ENCODE peak calls at places on chromosomes 3 and 15, in eight cellular contexts. T, R, W, D, A, U, Z and L are unnamed samples.

GRCh38 chr15:75452364-75452967 is 976 bp upstream of the SIN3A start:
- DNase-seq in U (peak), R (peak), T (peak), W (peak), A (peak), D (peak), Z (peak), L (peak)

GRCh38 chr15:74958320-74958907 is 1.8 kb upstream of the RPP25 start:
- DNase-seq in A (peak), R (no peak), Z (no peak), U (peak), D (peak), W (no peak), T (no peak), L (no peak)

GRCh38 chr3:147977001-147977400 is 567.8 kb downstream of the ZIC1 start:
- DNase-seq in Z (no peak), T (no peak), W (no peak), U (no peak), D (no peak), R (no peak), A (no peak), L (no peak)

GRCh38 chr15:31438601-31439265 is 112.1 kb downstream of the KLF13 start:
- DNase-seq in W (peak), U (no peak), D (no peak), T (no peak), R (no peak), A (no peak), Z (no peak), L (no peak)

GRCh38 chr3:101567528-101568317 is 6.1 kb downstream of the TRMT10C start:
- DNase-seq in D (no peak), A (no peak), T (no peak), W (no peak), Z (no peak), U (no peak), R (no peak), L (no peak)

GRCh38 chr15:47439146-47439869 is 278.0 kb upstream of the SEMA6D start:
- DNase-seq in U (no peak), Z (no peak), D (no peak), T (no peak), R (no peak), W (no peak), A (no peak), L (no peak)

GRCh38 chr15:25849431-25849921 is 13.7 kb downstream of the ATP10A start:
- DNase-seq in R (no peak), A (no peak), D (peak), U (no peak), Z (no peak), T (no peak), W (no peak), L (no peak)

GRCh38 chr3:116339441-116340028 is 105.8 kb downstream of the LSAMP start:
- DNase-seq in W (no peak), Z (no peak), R (no peak), A (peak), T (no peak), D (no peak), U (peak), L (no peak)

GRCh38 chr3:129702934-129703712 is 96.6 kb upstream of the PLXND1 start:
- DNase-seq in W (no peak), U (no peak), D (no peak), A (no peak), T (no peak), Z (no peak), R (no peak), L (no peak)

GRCh38 chr3:33076952-33077351 is 20.0 kb downstream of the GLB1 start:
- DNase-seq in Z (no peak), D (no peak), A (no peak), R (no peak), W (no peak), T (no peak), U (no peak), L (no peak)

GRCh38 chr3:33083958-33084357 is 13.0 kb downstream of the GLB1 start:
- DNase-seq in R (no peak), A (no peak), Z (no peak), U (no peak), T (peak), W (no peak), D (no peak), L (no peak)

GRCh38 chr3:33075996-33076395 is 20.9 kb downstream of the GLB1 start:
- DNase-seq in D (no peak), R (no peak), Z (no peak), T (no peak), A (no peak), U (no peak), W (no peak), L (no peak)

GRCh38 chr3:33077976-33078375 is 19.0 kb downstream of the GLB1 start:
- DNase-seq in D (no peak), W (no peak), T (no peak), R (no peak), A (no peak), U (no peak), Z (no peak), L (no peak)

DNA sequence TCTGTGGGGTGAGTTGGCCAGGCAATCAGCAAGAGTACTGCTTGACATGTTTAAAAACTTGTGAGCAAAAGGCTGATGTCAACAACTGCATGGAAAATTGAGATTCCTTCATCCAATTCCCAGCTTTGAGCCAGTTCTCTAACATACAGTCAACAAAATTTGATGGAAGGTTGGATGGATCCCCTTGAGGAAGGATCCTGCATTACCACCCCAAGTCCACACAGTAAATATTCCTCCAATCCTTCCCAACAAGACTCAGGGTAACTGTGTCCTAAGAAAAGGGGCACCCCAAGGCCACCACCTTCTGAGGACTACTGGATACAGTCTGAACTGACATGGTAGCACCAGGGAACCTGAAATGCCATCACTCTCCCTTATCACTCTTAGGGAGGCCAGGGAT is 15.1 kb downstream of the GLB1 start:
- DNase-seq in R (no peak), W (no peak), D (no peak), T (no peak), Z (no peak), A (no peak), U (no peak), L (no peak)
- H3K4me3 ChIP-seq in R (no peak), W (no peak), D (no peak), T (no peak), Z (no peak), A (no peak), U (no peak), L (no peak)

GRCh38 chr3:180870008-180870733 is 42.3 kb upstream of the FXR1 start:
- DNase-seq in A (peak), U (peak), Z (no peak), W (no peak), T (no peak), D (no peak), R (peak), L (no peak)
- H3K4me3 ChIP-seq in A (peak), U (peak), Z (no peak), W (no peak), T (no peak), D (no peak), R (no peak), L (no peak)

GRCh38 chr3:45212095-45212468 is 14.0 kb downstream of the TMEM158 start:
- DNase-seq in A (no peak), Z (no peak), D (no peak), R (no peak), U (no peak), T (no peak), W (no peak), L (no peak)
- H3K4me3 ChIP-seq in A (no peak), Z (no peak), D (no peak), R (no peak), U (no peak), T (no peak), W (no peak), L (no peak)

GRCh38 chr3:29279830-29280229 is 1.0 kb upstream of the RBMS3 start:
- DNase-seq in R (no peak), A (peak), W (no peak), Z (no peak), U (no peak), D (no peak), T (no peak), L (no peak)

GRCh38 chr3:29277249-29277648 is 3.6 kb upstream of the RBMS3 start:
- DNase-seq in D (no peak), Z (no peak), T (no peak), A (no peak), U (no peak), R (no peak), W (no peak), L (no peak)

GRCh38 chr3:29280675-29281264 is at the start of gene RBMS3:
- DNase-seq in A (peak), T (peak), W (peak), U (peak), D (peak), R (peak), Z (no peak), L (peak)

GRCh38 chr3:29281265-29282228 is 676 bp downstream of the RBMS3 start:
- DNase-seq in D (peak), T (no peak), U (no peak), Z (no peak), W (peak), R (peak), A (peak), L (peak)

DNA sequence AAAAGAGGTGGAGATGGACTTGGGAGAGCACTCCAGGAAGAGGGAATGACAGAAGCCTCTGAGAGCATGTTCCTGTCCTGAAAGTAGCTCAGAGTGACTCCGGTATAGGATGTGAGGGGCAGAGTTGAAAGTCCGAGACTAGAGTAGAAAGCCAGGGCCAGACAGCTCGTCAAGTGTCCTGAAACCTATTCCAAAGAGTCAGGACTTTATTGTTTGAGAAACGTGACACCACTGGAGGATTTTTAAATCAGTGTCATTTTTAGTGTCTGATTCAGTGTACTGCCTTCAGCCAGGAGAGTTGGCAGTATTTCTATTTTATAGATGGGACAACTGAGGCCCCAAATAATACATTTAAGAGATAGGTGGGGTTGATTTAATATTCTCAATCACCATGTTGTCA is 1.6 kb upstream of the RBMS3 start:
- DNase-seq in W (no peak), D (no peak), T (no peak), A (peak), U (no peak), Z (no peak), R (no peak), L (no peak)
- H3K4me3 ChIP-seq in W (no peak), D (no peak), T (no peak), A (peak), U (peak), Z (no peak), R (no peak), L (no peak)

GRCh38 chr15:78077860-78078187 is 313 bp upstream of the TBC1D2B start:
- DNase-seq in T (no peak), W (no peak), Z (no peak), U (no peak), D (no peak), R (no peak), A (no peak), L (no peak)

GRCh38 chr15:78079296-78080087 is 2.0 kb upstream of the TBC1D2B start:
- DNase-seq in Z (no peak), W (no peak), U (no peak), D (no peak), T (no peak), A (no peak), R (no peak), L (no peak)

GRCh38 chr15:78077053-78077859 is at the start of gene TBC1D2B:
- DNase-seq in Z (no peak), U (peak), R (peak), A (peak), D (peak), W (peak), T (peak), L (peak)

GRCh38 chr15:78075490-78076230 is 1.9 kb downstream of the TBC1D2B start:
- DNase-seq in Z (no peak), W (no peak), R (peak), A (peak), D (peak), T (no peak), U (no peak), L (no peak)

GRCh38 chr15:78076231-78077052 is 1.1 kb downstream of the TBC1D2B start:
- DNase-seq in U (no peak), W (no peak), D (no peak), R (no peak), Z (no peak), A (no peak), T (peak), L (no peak)
- H3K4me3 ChIP-seq in U (peak), W (peak), D (peak), R (peak), Z (peak), A (peak), T (peak), L (peak)

DNA sequence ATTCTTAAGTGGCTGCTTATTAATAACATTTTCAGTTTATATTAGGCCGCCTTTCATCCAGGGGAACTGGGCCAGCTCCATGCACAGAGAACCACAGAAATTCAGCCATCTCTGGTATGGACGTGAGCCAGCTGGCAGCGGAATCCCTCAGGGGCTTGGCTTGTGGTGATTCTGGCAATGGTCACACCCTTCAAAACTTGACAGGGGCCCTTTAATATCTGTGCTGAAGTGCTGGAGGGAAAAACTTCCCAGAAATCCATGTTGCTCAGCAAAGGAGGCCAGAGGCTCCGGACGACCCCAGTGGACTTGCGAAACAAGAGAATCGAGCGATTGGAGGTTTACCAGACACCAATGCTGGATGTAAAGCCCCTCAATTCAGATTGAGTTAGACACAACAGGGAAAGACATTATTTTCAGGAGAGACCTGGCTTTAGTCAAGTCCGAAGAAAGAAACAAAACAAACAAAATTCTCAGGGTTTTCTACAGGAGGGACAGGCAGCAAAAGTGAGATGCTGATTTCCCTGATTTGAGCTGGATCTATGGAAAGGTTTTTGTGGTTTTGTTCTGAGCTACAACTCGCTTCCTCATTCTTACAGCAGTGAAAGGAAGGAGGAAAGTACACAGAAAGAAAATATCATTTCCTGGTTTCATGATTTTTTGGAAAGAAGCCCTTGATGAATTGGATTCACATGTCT is 11.1 kb downstream of the PRICKLE2 start:
- DNase-seq in Z (no peak), A (peak), W (no peak), R (no peak), U (peak), D (no peak), T (no peak), L (no peak)
- H3K4me3 ChIP-seq in Z (no peak), A (peak), W (no peak), R (no peak), U (peak), D (no peak), T (no peak), L (no peak)

DNA sequence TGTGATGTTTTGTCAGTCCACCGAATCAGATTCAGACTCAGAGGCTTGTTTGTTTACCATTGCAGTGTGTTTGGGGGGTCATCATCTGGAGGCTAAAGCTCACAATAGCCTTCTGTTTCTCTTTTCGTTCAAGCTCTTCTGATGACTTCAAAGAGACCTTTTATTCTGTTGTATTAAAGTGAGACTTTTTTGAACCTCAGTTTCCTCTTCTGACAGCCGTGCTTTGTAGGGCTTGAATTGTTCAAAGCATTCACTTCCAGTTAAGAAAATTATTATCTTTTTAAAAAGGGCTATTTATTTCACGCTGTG is 1.3 kb downstream of the PXK start:
- DNase-seq in D (no peak), Z (no peak), A (no peak), T (no peak), W (no peak), U (no peak), R (no peak), L (no peak)
- H3K4me3 ChIP-seq in D (peak), Z (peak), A (peak), T (peak), W (peak), U (peak), R (peak), L (peak)